ENCODE peak calls at places on chromosomes 4 and X, in nine cellular contexts. One of them, this sample, is unnamed.

GRCh38 chr4:143700420-143701352 is at the start of gene FREM3:
- DNase-seq in tibial artery: no peak
- DNase-seq in GM12865: peak; percentile 6
- DNase-seq in right atrium auricular region: no peak
- DNase-seq in fibroblast of lung: no peak
- DNase-seq in AG04449: no peak
- DNase-seq in bronchial epithelial cell: no peak
- DNase-seq in pancreas: peak; percentile 24
- DNase-seq in psoas muscle: no peak
- DNase-seq in this sample: no peak

GRCh38 chr4:86482851-86483490 is 111.1 kb upstream of the PTPN13 start:
- DNase-seq in tibial artery: no peak
- DNase-seq in GM12865: no peak
- DNase-seq in right atrium auricular region: no peak
- DNase-seq in fibroblast of lung: peak; percentile 11
- DNase-seq in AG04449: no peak
- DNase-seq in bronchial epithelial cell: no peak
- DNase-seq in pancreas: no peak
- DNase-seq in psoas muscle: no peak
- DNase-seq in this sample: no peak

GRCh38 chr4:87363552-87363951 is 27.4 kb downstream of the HSD17B11 start:
- DNase-seq in tibial artery: no peak
- DNase-seq in GM12865: peak; percentile 10
- DNase-seq in right atrium auricular region: no peak
- DNase-seq in fibroblast of lung: peak; percentile 23
- DNase-seq in AG04449: no peak
- DNase-seq in bronchial epithelial cell: peak; percentile 53
- DNase-seq in pancreas: no peak
- DNase-seq in psoas muscle: no peak
- DNase-seq in this sample: no peak

GRCh38 chrX:108347800-108348199 is 90.4 kb downstream of the COL4A6 start:
- DNase-seq in tibial artery: no peak
- DNase-seq in GM12865: no peak
- DNase-seq in right atrium auricular region: no peak
- DNase-seq in fibroblast of lung: no peak
- DNase-seq in AG04449: no peak
- DNase-seq in bronchial epithelial cell: no peak
- DNase-seq in pancreas: no peak
- DNase-seq in psoas muscle: no peak
- DNase-seq in this sample: no peak

GRCh38 chr4:7813674-7814073 is 126.0 kb downstream of the AFAP1 start:
- DNase-seq in tibial artery: no peak
- DNase-seq in GM12865: no peak
- DNase-seq in right atrium auricular region: no peak
- DNase-seq in fibroblast of lung: peak; percentile 62
- DNase-seq in AG04449: no peak
- DNase-seq in bronchial epithelial cell: peak; percentile 61
- DNase-seq in pancreas: no peak
- DNase-seq in psoas muscle: no peak
- DNase-seq in this sample: no peak

GRCh38 chrX:22526339-22526738 is 253.6 kb downstream of the CBLL2 start:
- DNase-seq in tibial artery: no peak
- DNase-seq in GM12865: peak; percentile 70
- DNase-seq in right atrium auricular region: no peak
- DNase-seq in fibroblast of lung: peak; percentile 68
- DNase-seq in AG04449: peak; percentile 19
- DNase-seq in bronchial epithelial cell: peak; percentile 95
- DNase-seq in pancreas: no peak
- DNase-seq in psoas muscle: no peak
- DNase-seq in this sample: no peak

GRCh38 chr4:128424524-128425195 is 137.0 kb upstream of the PGRMC2 start:
- DNase-seq in tibial artery: no peak
- DNase-seq in GM12865: no peak
- DNase-seq in right atrium auricular region: no peak
- DNase-seq in fibroblast of lung: peak; percentile 88
- DNase-seq in AG04449: no peak
- DNase-seq in bronchial epithelial cell: peak; percentile 80
- DNase-seq in pancreas: no peak
- DNase-seq in psoas muscle: no peak
- DNase-seq in this sample: no peak

GRCh38 chr4:152571296-152571695 is 35.4 kb upstream of the FBXW7 start:
- DNase-seq in tibial artery: no peak
- DNase-seq in GM12865: no peak
- DNase-seq in right atrium auricular region: no peak
- DNase-seq in fibroblast of lung: no peak
- DNase-seq in AG04449: no peak
- DNase-seq in bronchial epithelial cell: no peak
- DNase-seq in pancreas: no peak
- DNase-seq in psoas muscle: no peak
- DNase-seq in this sample: no peak

GRCh38 chrX:120120223-120120622 is 4.5 kb upstream of the RHOXF1 start:
- DNase-seq in tibial artery: no peak
- DNase-seq in GM12865: no peak
- DNase-seq in right atrium auricular region: no peak
- DNase-seq in fibroblast of lung: peak; percentile 8
- DNase-seq in AG04449: no peak
- DNase-seq in bronchial epithelial cell: no peak
- DNase-seq in pancreas: no peak
- DNase-seq in psoas muscle: no peak
- DNase-seq in this sample: no peak

GRCh38 chr4:112860731-112861377 is 188.6 kb upstream of the ANK2 start:
- DNase-seq in tibial artery: no peak
- DNase-seq in GM12865: no peak
- DNase-seq in right atrium auricular region: no peak
- DNase-seq in fibroblast of lung: no peak
- DNase-seq in AG04449: no peak
- DNase-seq in bronchial epithelial cell: no peak
- DNase-seq in pancreas: no peak
- DNase-seq in psoas muscle: no peak
- DNase-seq in this sample: no peak

GRCh38 chr4:138400528-138400927 is 158.4 kb upstream of the SLC7A11 start:
- DNase-seq in tibial artery: no peak
- DNase-seq in GM12865: no peak
- DNase-seq in right atrium auricular region: no peak
- DNase-seq in fibroblast of lung: no peak
- DNase-seq in AG04449: no peak
- DNase-seq in bronchial epithelial cell: no peak
- DNase-seq in pancreas: no peak
- DNase-seq in psoas muscle: no peak
- DNase-seq in this sample: no peak

GRCh38 chr4:61958591-61958990 is 758.5 kb downstream of the ADGRL3 start:
- DNase-seq in tibial artery: no peak
- DNase-seq in GM12865: no peak
- DNase-seq in right atrium auricular region: no peak
- DNase-seq in fibroblast of lung: no peak
- DNase-seq in AG04449: no peak
- DNase-seq in bronchial epithelial cell: no peak
- DNase-seq in pancreas: no peak
- DNase-seq in psoas muscle: no peak
- DNase-seq in this sample: no peak

GRCh38 chr4:2489841-2490552 is 21.1 kb downstream of the RNF4 start:
- DNase-seq in tibial artery: no peak
- DNase-seq in GM12865: no peak
- DNase-seq in right atrium auricular region: no peak
- DNase-seq in fibroblast of lung: peak; percentile 79
- DNase-seq in AG04449: no peak
- DNase-seq in bronchial epithelial cell: peak; percentile 15
- DNase-seq in pancreas: no peak
- DNase-seq in psoas muscle: no peak
- DNase-seq in this sample: no peak

GRCh38 chr4:55547461-55547770 is 707 bp upstream of the CLOCK start:
- DNase-seq in tibial artery: no peak
- DNase-seq in GM12865: no peak
- DNase-seq in right atrium auricular region: no peak
- DNase-seq in fibroblast of lung: peak; percentile 57
- DNase-seq in AG04449: no peak
- DNase-seq in bronchial epithelial cell: no peak
- DNase-seq in pancreas: no peak
- DNase-seq in psoas muscle: no peak
- DNase-seq in this sample: no peak

GRCh38 chrX:15221321-15221720 is 48.6 kb downstream of the ASB9 start:
- DNase-seq in tibial artery: no peak
- DNase-seq in GM12865: no peak
- DNase-seq in right atrium auricular region: no peak
- DNase-seq in fibroblast of lung: no peak
- DNase-seq in AG04449: no peak
- DNase-seq in bronchial epithelial cell: no peak
- DNase-seq in pancreas: no peak
- DNase-seq in psoas muscle: no peak
- DNase-seq in this sample: no peak

GRCh38 chr4:77078401-77078800 is 2.6 kb upstream of the CCNI start:
- DNase-seq in tibial artery: no peak
- DNase-seq in GM12865: no peak
- DNase-seq in right atrium auricular region: no peak
- DNase-seq in fibroblast of lung: no peak
- DNase-seq in AG04449: no peak
- DNase-seq in bronchial epithelial cell: no peak
- DNase-seq in pancreas: no peak
- DNase-seq in psoas muscle: no peak
- DNase-seq in this sample: no peak

GRCh38 chr4:88659061-88659889 is 38.4 kb downstream of the NAP1L5 start:
- DNase-seq in tibial artery: peak; percentile 70
- DNase-seq in GM12865: peak; percentile 60
- DNase-seq in right atrium auricular region: peak; percentile 73
- DNase-seq in fibroblast of lung: peak; percentile 81
- DNase-seq in AG04449: no peak
- DNase-seq in bronchial epithelial cell: peak; percentile 78
- DNase-seq in pancreas: peak; percentile 21
- DNase-seq in psoas muscle: no peak
- DNase-seq in this sample: peak; percentile 27

GRCh38 chrX:45811307-45811706 is 610.6 kb upstream of the DIPK2B start:
- DNase-seq in tibial artery: no peak
- DNase-seq in GM12865: no peak
- DNase-seq in right atrium auricular region: no peak
- DNase-seq in fibroblast of lung: no peak
- DNase-seq in AG04449: no peak
- DNase-seq in bronchial epithelial cell: no peak
- DNase-seq in pancreas: no peak
- DNase-seq in psoas muscle: no peak
- DNase-seq in this sample: no peak

GRCh38 chrX:45806410-45807121 is 605.9 kb upstream of the DIPK2B start:
- DNase-seq in tibial artery: no peak
- DNase-seq in GM12865: peak; percentile 60
- DNase-seq in right atrium auricular region: no peak
- DNase-seq in fibroblast of lung: peak; percentile 95
- DNase-seq in AG04449: peak; percentile 71
- DNase-seq in bronchial epithelial cell: peak; percentile 37
- DNase-seq in pancreas: no peak
- DNase-seq in psoas muscle: no peak
- DNase-seq in this sample: peak; percentile 65

GRCh38 chrX:45803383-45803921 is 602.8 kb upstream of the DIPK2B start:
- DNase-seq in tibial artery: no peak
- DNase-seq in GM12865: peak; percentile 12
- DNase-seq in right atrium auricular region: no peak
- DNase-seq in fibroblast of lung: peak; percentile 90
- DNase-seq in AG04449: peak; percentile 77
- DNase-seq in bronchial epithelial cell: peak; percentile 92
- DNase-seq in pancreas: no peak
- DNase-seq in psoas muscle: no peak
- DNase-seq in this sample: peak; percentile 48

DNA sequence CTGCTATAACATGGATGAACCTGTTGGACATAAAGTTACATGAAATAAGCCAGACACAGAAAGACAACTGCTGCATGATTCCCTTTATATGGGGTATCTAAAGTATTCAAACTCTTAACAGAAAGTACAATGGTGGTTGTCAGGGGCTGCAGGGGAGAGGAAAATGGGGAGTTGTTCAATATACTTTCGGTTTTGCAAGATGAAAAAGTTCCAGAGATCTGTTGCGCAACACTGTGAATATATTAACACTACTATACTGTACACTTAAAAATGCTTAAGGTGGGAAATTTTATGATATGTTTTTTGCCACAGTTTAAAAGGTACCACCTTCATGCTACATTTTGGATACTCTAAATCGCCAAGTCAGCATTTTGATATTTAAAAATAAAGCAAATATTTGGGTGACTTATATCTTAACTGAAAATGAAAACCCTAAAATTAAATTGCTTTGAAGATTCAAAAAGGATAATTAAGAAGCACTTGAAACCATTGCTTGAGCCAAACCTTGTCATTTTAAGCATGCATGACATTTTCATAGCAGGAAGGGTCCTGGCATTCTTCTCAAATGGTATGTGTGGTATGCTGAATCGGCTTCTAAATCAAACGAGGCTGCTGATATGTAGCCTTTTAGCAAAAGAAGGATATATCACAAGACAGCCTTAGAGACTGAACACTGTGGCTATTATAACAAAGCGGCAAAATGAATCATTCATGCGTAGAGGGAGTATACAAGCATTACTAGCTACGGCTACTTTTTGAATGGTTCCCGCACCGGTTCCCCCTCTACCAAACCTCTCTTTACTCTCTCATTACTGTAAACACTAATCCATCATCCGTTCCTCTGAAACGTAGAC is 607.1 kb upstream of the DIPK2B start:
- DNase-seq in tibial artery: no peak
- DNase-seq in GM12865: no peak
- DNase-seq in right atrium auricular region: no peak
- DNase-seq in fibroblast of lung: peak; percentile 71
- DNase-seq in AG04449: peak; percentile 16
- DNase-seq in bronchial epithelial cell: peak; percentile 52
- DNase-seq in pancreas: no peak
- DNase-seq in psoas muscle: no peak
- DNase-seq in this sample: no peak
- H3K4me3 ChIP-seq in tibial artery: peak overlapping the region; percentile 18
- H3K4me3 ChIP-seq in GM12865: no peak overlapping the region
- H3K4me3 ChIP-seq in right atrium auricular region: no peak overlapping the region
- H3K4me3 ChIP-seq in fibroblast of lung: no peak overlapping the region
- H3K4me3 ChIP-seq in AG04449: no peak overlapping the region
- H3K4me3 ChIP-seq in bronchial epithelial cell: no peak overlapping the region
- H3K4me3 ChIP-seq in pancreas: no peak overlapping the region
- H3K4me3 ChIP-seq in psoas muscle: no peak overlapping the region
- H3K4me3 ChIP-seq in this sample: no peak overlapping the region

GRCh38 chr4:139557506-139558110 is 1.6 kb upstream of the SETD7 start:
- DNase-seq in tibial artery: no peak
- DNase-seq in GM12865: no peak
- DNase-seq in right atrium auricular region: no peak
- DNase-seq in fibroblast of lung: no peak
- DNase-seq in AG04449: no peak
- DNase-seq in bronchial epithelial cell: no peak
- DNase-seq in pancreas: peak; percentile 38
- DNase-seq in psoas muscle: no peak
- DNase-seq in this sample: no peak
- TF ChIP-seq CTCF in tibial artery: no peak
- TF ChIP-seq CTCF in GM12865: no peak
- TF ChIP-seq CTCF in right atrium auricular region: no peak
- TF ChIP-seq CTCF in fibroblast of lung: no peak
- TF ChIP-seq CTCF in AG04449: no peak
- TF ChIP-seq CTCF in bronchial epithelial cell: no peak
- TF ChIP-seq CTCF in pancreas: no peak
- TF ChIP-seq CTCF in psoas muscle: no peak
- TF ChIP-seq CTCF in this sample: no peak

GRCh38 chrX:53716328-53717088 is 30.0 kb upstream of the HUWE1 start:
- DNase-seq in tibial artery: no peak
- DNase-seq in GM12865: peak; percentile 88
- DNase-seq in right atrium auricular region: no peak
- DNase-seq in fibroblast of lung: peak; percentile 32
- DNase-seq in AG04449: no peak
- DNase-seq in bronchial epithelial cell: peak; percentile 22
- DNase-seq in pancreas: no peak
- DNase-seq in psoas muscle: no peak
- DNase-seq in this sample: peak; percentile 25
- H3K4me3 ChIP-seq in tibial artery: no peak overlapping the region
- H3K4me3 ChIP-seq in GM12865: peak overlapping the region; percentile 52
- H3K4me3 ChIP-seq in right atrium auricular region: no peak overlapping the region
- H3K4me3 ChIP-seq in fibroblast of lung: no peak overlapping the region
- H3K4me3 ChIP-seq in AG04449: no peak overlapping the region
- H3K4me3 ChIP-seq in bronchial epithelial cell: no peak overlapping the region
- H3K4me3 ChIP-seq in pancreas: no peak overlapping the region
- H3K4me3 ChIP-seq in psoas muscle: no peak overlapping the region
- H3K4me3 ChIP-seq in this sample: no peak overlapping the region

GRCh38 chr4:111602848-111603247 is 542.4 kb upstream of the FAM241A start:
- DNase-seq in tibial artery: no peak
- DNase-seq in GM12865: no peak
- DNase-seq in right atrium auricular region: no peak
- DNase-seq in fibroblast of lung: peak; percentile 12
- DNase-seq in AG04449: no peak
- DNase-seq in bronchial epithelial cell: no peak
- DNase-seq in pancreas: no peak
- DNase-seq in psoas muscle: no peak
- DNase-seq in this sample: peak; percentile 17
- TF ChIP-seq CTCF in tibial artery: no peak
- TF ChIP-seq CTCF in GM12865: no peak
- TF ChIP-seq CTCF in right atrium auricular region: no peak
- TF ChIP-seq CTCF in fibroblast of lung: no peak
- TF ChIP-seq CTCF in AG04449: peak; percentile 34
- TF ChIP-seq CTCF in bronchial epithelial cell: no peak
- TF ChIP-seq CTCF in pancreas: no peak
- TF ChIP-seq CTCF in psoas muscle: no peak
- TF ChIP-seq CTCF in this sample: peak; percentile 23